ENCODE peak calls at places on chromosomes 11 and 22, in nine cellular contexts. M, Z, I, E, B, P, O, W and Y are unnamed samples.

GRCh38 chr11:14971865-14972580 is at the start of gene CALCA:
- DNase-seq in M (no peak), Z (no peak), I (no peak), E (peak; percentile 61), B (no peak), P (no peak), O (no peak), W (no peak), Y (no peak)

GRCh38 chr11:12201016-12201985 is 90.9 kb downstream of the MICAL2 start:
- DNase-seq in M (no peak), Z (peak; percentile 100), I (no peak), E (no peak), B (peak; percentile 55), P (no peak), O (no peak), W (no peak), Y (no peak)

GRCh38 chr11:45383229-45383628 is 97.1 kb upstream of the SYT13 start:
- DNase-seq in M (no peak), Z (peak; percentile 65), I (no peak), E (no peak), B (peak; percentile 6), P (peak; percentile 22), O (no peak), W (peak; percentile 25), Y (no peak)

GRCh38 chr11:7906481-7906880 is 24.6 kb downstream of the OR10A6 start:
- DNase-seq in M (peak; percentile 22), Z (no peak), I (no peak), E (peak; percentile 44), B (peak; percentile 43), P (no peak), O (no peak), W (no peak), Y (no peak)

GRCh38 chr11:60396790-60397189 is 531 bp downstream of the MS4A14 start:
- DNase-seq in M (no peak), Z (no peak), I (no peak), E (no peak), B (no peak), P (no peak), O (no peak), W (no peak), Y (no peak)

GRCh38 chr11:64566915-64567882 is 23.8 kb upstream of the SLC22A12 start:
- DNase-seq in M (no peak), Z (no peak), I (no peak), E (no peak), B (no peak), P (no peak), O (no peak), W (no peak), Y (no peak)

GRCh38 chr11:76287227-76287626 is 80.9 kb upstream of the WNT11 start:
- DNase-seq in M (no peak), Z (no peak), I (no peak), E (no peak), B (no peak), P (peak; percentile 10), O (no peak), W (no peak), Y (no peak)

GRCh38 chr11:125448136-125448535 is 47.9 kb downstream of the FEZ1 start:
- DNase-seq in M (peak; percentile 64), Z (peak; percentile 78), I (no peak), E (no peak), B (peak; percentile 91), P (no peak), O (peak; percentile 24), W (no peak), Y (no peak)

GRCh38 chr11:67486481-67487195 is 3.8 kb downstream of the AIP start:
- DNase-seq in M (no peak), Z (no peak), I (peak; percentile 13), E (no peak), B (no peak), P (no peak), O (no peak), W (no peak), Y (no peak)

GRCh38 chr22:24772493-24773220 is 1.9 kb downstream of the PIWIL3 start:
- DNase-seq in M (peak; percentile 50), Z (peak; percentile 22), I (no peak), E (peak; percentile 93), B (peak; percentile 25), P (no peak), O (peak; percentile 61), W (no peak), Y (no peak)

GRCh38 chr22:19787849-19788141 is 27.2 kb downstream of the TBX1 start:
- DNase-seq in M (no peak), Z (no peak), I (no peak), E (no peak), B (no peak), P (no peak), O (no peak), W (no peak), Y (no peak)

GRCh38 chr22:27989758-27990450 is 70.8 kb upstream of the PITPNB start:
- DNase-seq in M (no peak), Z (no peak), I (no peak), E (no peak), B (no peak), P (peak; percentile 2), O (no peak), W (no peak), Y (no peak)

GRCh38 chr22:34858026-34858425 is 207.9 kb upstream of the ISX start:
- DNase-seq in M (no peak), Z (no peak), I (no peak), E (no peak), B (no peak), P (no peak), O (no peak), W (no peak), Y (no peak)

DNA sequence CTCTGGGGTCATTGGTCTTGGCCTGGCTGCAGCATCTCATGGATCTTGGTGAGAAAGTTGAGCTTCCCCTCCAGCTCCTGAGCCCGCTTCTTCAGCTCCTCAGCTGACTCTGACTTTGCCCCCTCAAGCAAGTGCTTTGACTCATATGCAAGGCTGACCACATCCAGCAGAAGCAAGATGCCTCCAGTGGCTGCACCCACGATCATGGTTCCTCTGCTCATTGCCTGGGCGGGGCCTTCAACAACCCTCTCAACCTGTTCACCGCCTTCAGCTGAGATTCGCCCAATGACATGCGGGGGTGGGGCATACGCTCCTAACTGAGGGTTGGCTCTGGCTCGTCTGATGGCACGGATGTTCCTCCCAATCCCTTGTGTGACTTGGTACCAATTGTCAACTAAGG is 11.9 kb downstream of the APOL2 start:
- DNase-seq in M (no peak), Z (no peak), I (no peak), E (no peak), B (no peak), P (no peak), O (no peak), W (no peak), Y (no peak)
- H3K36me3 ChIP-seq in M (no peaks in the 10 kb centered on the region), Z (peaks cover 8% of the 10 kb centered on the region), I (no peaks in the 10 kb centered on the region), E (no peaks in the 10 kb centered on the region), B (peaks cover 2% of the 10 kb centered on the region), P (peaks cover 47% of the 10 kb centered on the region), O (peaks cover 6% of the 10 kb centered on the region), W (no peaks in the 10 kb centered on the region), Y (peaks cover 15% of the 10 kb centered on the region)

GRCh38 chr22:50673231-50674126 is 856 bp downstream of the SHANK3 start:
- DNase-seq in M (no peak), Z (no peak), I (peak; percentile 31), E (peak; percentile 69), B (no peak), P (no peak), O (no peak), W (no peak), Y (no peak)
- TF ChIP-seq EZH2 in M (no peak), Z (peak; percentile 77), I (no peak), E (peak; percentile 9), B (no peak), P (peak; percentile 62), O (no peak), W (peak; percentile 29), Y (peak; percentile 74)

DNA sequence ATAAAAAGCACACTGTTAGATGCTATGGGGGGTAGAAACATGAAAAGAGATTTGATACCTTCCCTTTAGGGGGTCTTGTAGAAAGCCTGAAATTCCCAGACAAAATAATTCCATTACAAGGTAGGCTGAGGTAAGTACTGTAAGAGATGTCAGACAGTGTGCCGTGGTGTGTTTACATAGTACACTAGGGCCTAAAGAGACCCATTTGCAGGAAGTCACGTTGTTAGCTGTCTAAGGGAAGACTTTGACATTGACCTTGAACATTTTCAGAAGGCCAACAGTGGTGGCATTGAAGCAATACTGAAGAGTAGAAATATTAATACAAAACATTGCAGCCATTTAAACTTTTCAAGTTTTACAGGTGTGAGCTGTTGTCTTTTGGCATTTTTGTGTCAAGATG is 30.8 kb downstream of the EXT2 start:
- DNase-seq in M (no peak), Z (no peak), I (no peak), E (no peak), B (no peak), P (no peak), O (no peak), W (no peak), Y (no peak)
- H3K36me3 ChIP-seq in M (no peaks in the 10 kb centered on the region), Z (peaks cover 6% of the 10 kb centered on the region), I (peaks cover 15% of the 10 kb centered on the region), E (no peaks in the 10 kb centered on the region), B (peaks cover 7% of the 10 kb centered on the region), P (peaks cover 70% of the 10 kb centered on the region), O (peaks cover 25% of the 10 kb centered on the region), W (no peaks in the 10 kb centered on the region), Y (peaks cover 30% of the 10 kb centered on the region)

GRCh38 chr22:29069476-29069875 is 3.4 kb upstream of the KREMEN1 start:
- DNase-seq in M (no peak), Z (no peak), I (no peak), E (no peak), B (no peak), P (no peak), O (no peak), W (no peak), Y (no peak)

GRCh38 chr22:29072979-29073617 is at the start of gene KREMEN1:
- DNase-seq in M (no peak), Z (no peak), I (no peak), E (no peak), B (no peak), P (peak; percentile 24), O (no peak), W (no peak), Y (no peak)

GRCh38 chr22:29070490-29070889 is 2.3 kb upstream of the KREMEN1 start:
- DNase-seq in M (no peak), Z (no peak), I (no peak), E (no peak), B (no peak), P (no peak), O (no peak), W (no peak), Y (no peak)

GRCh38 chr22:29072193-29072978 is 449 bp upstream of the KREMEN1 start:
- DNase-seq in M (peak; percentile 89), Z (peak; percentile 48), I (peak; percentile 86), E (peak; percentile 98), B (peak; percentile 89), P (peak; percentile 81), O (peak; percentile 89), W (peak; percentile 96), Y (peak; percentile 57)

DNA sequence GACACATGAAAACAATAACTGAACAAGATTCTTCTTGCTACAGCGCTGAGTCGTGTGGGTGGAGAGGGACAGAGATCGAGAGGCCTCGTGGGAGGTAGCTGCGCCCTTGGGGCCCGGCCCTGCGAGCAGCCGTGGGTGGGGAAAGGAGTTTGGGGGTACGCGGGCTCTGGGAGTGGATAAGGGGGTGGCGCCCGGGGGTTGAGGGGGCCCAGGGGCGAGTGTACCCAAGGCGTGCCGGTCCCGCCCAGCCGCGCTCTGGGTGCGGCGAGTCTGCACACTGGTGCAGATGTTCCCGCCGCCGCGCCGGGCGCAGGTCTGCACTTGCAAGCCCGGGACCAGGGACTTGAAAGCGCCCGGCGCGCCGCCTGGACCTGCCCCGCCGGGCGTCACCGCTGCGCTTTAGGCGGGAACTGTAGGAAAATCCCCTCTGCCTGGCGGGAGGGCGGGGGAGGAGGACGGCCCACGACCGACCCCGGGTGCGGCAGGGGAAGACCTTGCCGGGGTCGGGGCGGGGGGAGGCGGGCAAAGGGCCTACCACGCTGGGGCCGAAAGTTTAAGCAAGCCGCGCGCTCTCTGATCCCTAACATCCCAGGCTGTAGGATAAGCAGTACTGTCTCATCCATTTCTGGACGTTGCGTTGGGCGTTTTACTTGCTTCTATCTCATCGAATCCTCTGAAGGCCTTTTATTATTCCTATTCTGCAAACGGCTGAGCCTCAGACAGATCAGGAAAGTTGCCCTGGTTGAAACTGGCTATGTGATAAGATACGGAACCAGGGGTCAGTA is 1.4 kb upstream of the KREMEN1 start:
- DNase-seq in M (peak; percentile 20), Z (peak; percentile 39), I (no peak), E (peak; percentile 91), B (peak; percentile 88), P (no peak), O (no peak), W (peak; percentile 79), Y (peak; percentile 48)
- TF ChIP-seq EZH2 in M (no peak), Z (no peak), I (no peak), E (peak; percentile 56), B (no peak), P (no peak), O (no peak), W (no peak), Y (no peak)